ENCODE peak calls at places on chromosome 2, in four cellular contexts. E, X, F and U are unnamed samples.

GRCh38 chr2:31384351-31384750 is 30.2 kb downstream of the XDH start:
- DNase-seq in E (no peak), F (no peak), X (peak), U (no peak)

GRCh38 chr2:127913808-127914457 is 28.2 kb upstream of the AMMECR1L start:
- DNase-seq in F (no peak), E (no peak), X (peak), U (no peak)

GRCh38 chr2:25215948-25216679 is 47.7 kb upstream of the POMC start:
- DNase-seq in X (peak), F (peak), E (peak), U (no peak)

GRCh38 chr2:106057206-106057605 is 136.9 kb downstream of the UXS1 start:
- DNase-seq in E (no peak), X (no peak), F (no peak), U (no peak)

GRCh38 chr2:164495491-164496223 is 125.6 kb downstream of the GRB14 start:
- DNase-seq in X (peak), F (no peak), E (no peak), U (no peak)

GRCh38 chr2:120344991-120345975 is 653 bp upstream of the INHBB start:
- DNase-seq in E (no peak), F (no peak), X (peak), U (no peak)

GRCh38 chr2:64853894-64854293 is 135.3 kb upstream of the SLC1A4 start:
- DNase-seq in X (no peak), E (no peak), F (no peak), U (no peak)

GRCh38 chr2:212554233-212554632 is 15.6 kb upstream of the ERBB4 start:
- DNase-seq in X (no peak), E (no peak), F (no peak), U (no peak)

GRCh38 chr2:225318440-225318839 is 81.1 kb upstream of the NYAP2 start:
- DNase-seq in F (no peak), X (no peak), E (no peak), U (no peak)

GRCh38 chr2:47078541-47079482 is 76.3 kb downstream of the STPG4 start:
- DNase-seq in F (no peak), E (no peak), X (no peak), U (no peak)

GRCh38 chr2:39568561-39569006 is 97.1 kb upstream of the TMEM178A start:
- DNase-seq in E (no peak), F (no peak), X (peak), U (no peak)

GRCh38 chr2:175621847-175622246 is 380.2 kb downstream of the LNPK start:
- DNase-seq in F (no peak), X (no peak), E (no peak), U (no peak)

GRCh38 chr2:122683018-122683417 is 927.6 kb downstream of the TSN start:
- DNase-seq in X (peak), F (no peak), E (no peak), U (no peak)

GRCh38 chr2:207727256-207727655 is 15.8 kb downstream of the CCNYL1 start:
- DNase-seq in X (peak), F (no peak), E (no peak), U (no peak)

GRCh38 chr2:42084231-42084671 is 36.4 kb downstream of the PKDCC start:
- DNase-seq in E (no peak), F (no peak), X (peak), U (no peak)

GRCh38 chr2:62705859-62706720 is 577 bp downstream of the EHBP1 start:
- DNase-seq in F (no peak), E (peak), X (peak), U (no peak)

GRCh38 chr2:68282814-68283812 is 30.8 kb upstream of the PPP3R1 start:
- DNase-seq in X (peak), F (no peak), E (no peak), U (no peak)

GRCh38 chr2:71783815-71784214 is 330.5 kb downstream of the DYSF start:
- DNase-seq in X (no peak), F (no peak), E (no peak), U (no peak)

GRCh38 chr2:168780671-168781071 is 21.8 kb upstream of the NOSTRIN start:
- DNase-seq in E (no peak), X (no peak), F (no peak), U (no peak)

GRCh38 chr2:128396500-128396891 is 77.8 kb upstream of the HS6ST1 start:
- DNase-seq in E (no peak), X (no peak), F (no peak), U (no peak)

GRCh38 chr2:238169708-238170251 is 11.0 kb downstream of the ERFE start:
- DNase-seq in X (peak), E (no peak), F (no peak), U (no peak)

GRCh38 chr2:190812506-190813294 is 67.9 kb upstream of the GLS start:
- DNase-seq in X (no peak), E (no peak), F (no peak), U (no peak)

GRCh38 chr2:2914252-2914651 is 463.4 kb downstream of the EIPR1 start:
- DNase-seq in E (no peak), X (no peak), F (no peak), U (no peak)

GRCh38 chr2:163800889-163801498 is 65.2 kb upstream of the FIGN start:
- DNase-seq in E (no peak), X (peak), F (no peak), U (no peak)

GRCh38 chr2:86037795-86038192 is 67.9 kb downstream of the POLR1A start:
- DNase-seq in F (no peak), E (no peak), X (no peak), U (no peak)